ENCODE peak calls at places on chromosome 18, in five cellular contexts. B, A, H, S and Z are unnamed samples.
A peak's percentile ranks its signal among the peaks of the same experiment; 100 is the strongest.

GRCh38 chr18:7926526-7926925 is 359.4 kb downstream of the PTPRM start:
- ATAC-seq in B (no peak), A (no peak), H (no peak), S (no peak), Z (no peak)

GRCh38 chr18:34767601-34768027 is 57.5 kb downstream of the DTNA start:
- ATAC-seq in B (no peak), A (no peak), H (no peak), S (peak; percentile 57), Z (no peak)

GRCh38 chr18:39845086-39845485 is 2109.9 kb upstream of the PIK3C3 start:
- ATAC-seq in B (no peak), A (no peak), H (no peak), S (no peak), Z (no peak)

GRCh38 chr18:6355789-6356589 is 58.7 kb downstream of the L3MBTL4 start:
- ATAC-seq in B (no peak), A (no peak), H (no peak), S (peak; percentile 85), Z (no peak)

GRCh38 chr18:70380915-70381896 is 92.4 kb downstream of the SOCS6 start:
- ATAC-seq in B (no peak), A (no peak), H (peak; percentile 42), S (no peak), Z (no peak)

GRCh38 chr18:46320928-46321855 is 217.0 kb downstream of the HAUS1 start:
- ATAC-seq in B (no peak), A (no peak), H (no peak), S (no peak), Z (no peak)

GRCh38 chr18:10060469-10060782 is 146.6 kb downstream of the VAPA start:
- ATAC-seq in B (no peak), A (no peak), H (no peak), S (no peak), Z (no peak)

GRCh38 chr18:55406374-55407045 is 181.5 kb downstream of the TCF4 start:
- ATAC-seq in B (no peak), A (no peak), H (no peak), S (no peak), Z (no peak)

GRCh38 chr18:62458868-62459716 is 63.7 kb upstream of the ZCCHC2 start:
- ATAC-seq in B (no peak), A (no peak), H (no peak), S (no peak), Z (no peak)

GRCh38 chr18:54086046-54086802 is 138.2 kb downstream of the MBD2 start:
- ATAC-seq in B (peak; percentile 80), A (no peak), H (peak; percentile 84), S (no peak), Z (no peak)

GRCh38 chr18:37484893-37485834 is 80.4 kb downstream of the CELF4 start:
- ATAC-seq in B (peak; percentile 61), A (no peak), H (peak; percentile 49), S (peak; percentile 76), Z (no peak)

GRCh38 chr18:75044296-75044695 is 164.6 kb downstream of the PTGR3 start:
- ATAC-seq in B (no peak), A (no peak), H (no peak), S (no peak), Z (no peak)

GRCh38 chr18:36511791-36512352 is 214.4 kb downstream of the FHOD3 start:
- ATAC-seq in B (no peak), A (no peak), H (no peak), S (no peak), Z (no peak)

GRCh38 chr18:48199399-48199798 is 209.8 kb downstream of the ZBTB7C start:
- ATAC-seq in B (no peak), A (no peak), H (no peak), S (no peak), Z (no peak)

GRCh38 chr18:9531791-9532410 is 56.6 kb downstream of the RALBP1 start:
- ATAC-seq in B (no peak), A (no peak), H (no peak), S (no peak), Z (no peak)

GRCh38 chr18:46072959-46073358 is 899 bp upstream of the PSTPIP2 start:
- ATAC-seq in B (no peak), A (peak; percentile 2), H (no peak), S (no peak), Z (no peak)

GRCh38 chr18:33495278-33495677 is 54.8 kb upstream of the CCDC178 start:
- ATAC-seq in B (no peak), A (no peak), H (no peak), S (no peak), Z (no peak)

GRCh38 chr18:48108136-48108535 is 177.7 kb upstream of the SMAD2 start:
- ATAC-seq in B (no peak), A (peak; percentile 86), H (no peak), S (no peak), Z (no peak)

GRCh38 chr18:61975526-61976326 is 82.9 kb upstream of the RNF152 start:
- ATAC-seq in B (peak; percentile 64), A (peak; percentile 65), H (peak; percentile 79), S (peak; percentile 77), Z (no peak)

GRCh38 chr18:3704556-3705162 is 254.7 kb downstream of the TGIF1 start:
- ATAC-seq in B (no peak), A (no peak), H (no peak), S (no peak), Z (no peak)

GRCh38 chr18:10317864-10318685 is 136.4 kb upstream of the APCDD1 start:
- ATAC-seq in B (no peak), A (no peak), H (no peak), S (no peak), Z (no peak)

GRCh38 chr18:31983020-31983419 is 35.6 kb upstream of the RNF125 start:
- ATAC-seq in B (no peak), A (no peak), H (no peak), S (no peak), Z (peak; percentile 62)

GRCh38 chr18:55096261-55097026 is 137.2 kb upstream of the CCDC68 start:
- ATAC-seq in B (no peak), A (no peak), H (no peak), S (no peak), Z (no peak)

GRCh38 chr18:48017625-48018024 is 87.2 kb upstream of the SMAD2 start:
- ATAC-seq in B (no peak), A (no peak), H (no peak), S (no peak), Z (peak; percentile 69)

GRCh38 chr18:44599409-44599808 is 81.3 kb upstream of the SETBP1 start:
- ATAC-seq in B (no peak), A (no peak), H (no peak), S (no peak), Z (peak; percentile 55)

GRCh38 chr18:28065031-28065792 is 111.7 kb downstream of the CDH2 start:
- ATAC-seq in B (no peak), A (no peak), H (no peak), S (no peak), Z (no peak)

GRCh38 chr18:28189400-28190239 is 12.7 kb upstream of the CDH2 start:
- ATAC-seq in B (no peak), A (peak; percentile 95), H (no peak), S (no peak), Z (no peak)

GRCh38 chr18:23835076-23835475 is 145.8 kb downstream of the LAMA3 start:
- ATAC-seq in B (no peak), A (no peak), H (no peak), S (peak; percentile 39), Z (peak; percentile 27)